ENCODE peak calls at places on chromosomes 1 and 21, in four cellular contexts. C is H9, U is neuronal stem cell, S is H1. F is an unnamed sample.

GRCh38 chr1:186050360-186050759 is 316.2 kb downstream of the HMCN1 start:
- DNase-seq in C (no peak), U (no peak), S (no peak), F (no peak)

GRCh38 chr1:65836686-65837085 is 44.0 kb downstream of the PDE4B start:
- DNase-seq in U (no peak), C (no peak), S (no peak), F (no peak)

GRCh38 chr1:230317823-230318819 is 108.0 kb downstream of the PGBD5 start:
- DNase-seq in S (no peak), C (no peak), U (no peak), F (no peak)

GRCh38 chr1:167509587-167509986 is 8.7 kb downstream of the CD247 start:
- DNase-seq in S (no peak), C (no peak), U (no peak), F (no peak)

GRCh38 chr1:187270256-187270655 is 441.5 kb downstream of the PLA2G4A start:
- DNase-seq in C (no peak), S (no peak), U (no peak), F (no peak)

GRCh38 chr1:3332662-3333061 is 121.8 kb upstream of the ARHGEF16 start:
- DNase-seq in U (no peak), S (no peak), C (no peak), F (no peak)

GRCh38 chr1:103056423-103056822 is 51.9 kb downstream of the COL11A1 start:
- DNase-seq in C (no peak), S (no peak), U (no peak), F (peak)

GRCh38 chr1:64745181-64745985 is 508 bp downstream of the RAVER2 start:
- DNase-seq in U (peak), C (peak), S (no peak), F (peak)

GRCh38 chr21:38979271-38980196 is 173.8 kb downstream of the ETS2 start:
- DNase-seq in S (peak), U (no peak), C (peak), F (peak)

GRCh38 chr1:207309775-207310273 is 11.7 kb upstream of the CD55 start:
- DNase-seq in S (no peak), U (no peak), C (no peak), F (peak)

GRCh38 chr1:204971700-204972336 is 71.2 kb upstream of the CNTN2 start:
- DNase-seq in S (no peak), U (no peak), C (no peak), F (peak)

GRCh38 chr1:243924588-243925349 is 74.7 kb upstream of the AKT3 start:
- DNase-seq in C (no peak), U (no peak), S (no peak), F (peak)

GRCh38 chr1:111600295-111600694 is 19.3 kb upstream of the RAP1A start:
- DNase-seq in C (no peak), S (no peak), U (no peak), F (no peak)
- H2BK15ac ChIP-seq in C (no peak), S (no peak), U (no peak), F (no peak)

GRCh38 chr1:116255486-116255885 is 117.6 kb upstream of the ATP1A1 start:
- DNase-seq in U (no peak), S (no peak), C (no peak), F (no peak)

GRCh38 chr1:116255933-116256649 is 117.0 kb upstream of the ATP1A1 start:
- DNase-seq in S (no peak), C (no peak), U (no peak), F (no peak)

GRCh38 chr1:116254001-116254400 is 119.0 kb upstream of the ATP1A1 start:
- DNase-seq in C (no peak), U (no peak), S (no peak), F (no peak)

GRCh38 chr1:116254776-116255175 is 118.3 kb upstream of the ATP1A1 start:
- DNase-seq in U (no peak), C (no peak), S (no peak), F (no peak)

GRCh38 chr1:116252785-116253184 is 120.3 kb upstream of the ATP1A1 start:
- DNase-seq in U (no peak), S (no peak), C (no peak), F (no peak)
- H2BK12ac ChIP-seq in U (no peak), S (no peak), C (no peak), F (no peak)

GRCh38 chr1:222394224-222394623 is 153.7 kb downstream of the HHIPL2 start:
- DNase-seq in S (no peak), C (no peak), U (no peak), F (no peak)
- H2BK15ac ChIP-seq in S (no peak), C (no peak), U (no peak), F (no peak)

GRCh38 chr1:248906741-248907661 is 966 bp downstream of the PGBD2 start:
- DNase-seq in C (no peak), U (peak), S (no peak), F (no peak)
- H2BK12ac ChIP-seq in C (peak), U (no peak), S (peak), F (no peak)

GRCh38 chr1:53110370-53111072 is 31.9 kb downstream of the SLC1A7 start:
- DNase-seq in C (no peak), S (no peak), U (no peak), F (peak)

GRCh38 chr1:53107090-53107489 is 35.3 kb downstream of the SLC1A7 start:
- DNase-seq in S (no peak), C (no peak), U (no peak), F (no peak)

GRCh38 chr1:53104289-53104913 is 38.0 kb downstream of the SLC1A7 start:
- DNase-seq in C (no peak), S (no peak), U (peak), F (no peak)

GRCh38 chr1:53108646-53109580 is 33.5 kb downstream of the SLC1A7 start:
- DNase-seq in C (no peak), U (no peak), S (no peak), F (peak)

DNA sequence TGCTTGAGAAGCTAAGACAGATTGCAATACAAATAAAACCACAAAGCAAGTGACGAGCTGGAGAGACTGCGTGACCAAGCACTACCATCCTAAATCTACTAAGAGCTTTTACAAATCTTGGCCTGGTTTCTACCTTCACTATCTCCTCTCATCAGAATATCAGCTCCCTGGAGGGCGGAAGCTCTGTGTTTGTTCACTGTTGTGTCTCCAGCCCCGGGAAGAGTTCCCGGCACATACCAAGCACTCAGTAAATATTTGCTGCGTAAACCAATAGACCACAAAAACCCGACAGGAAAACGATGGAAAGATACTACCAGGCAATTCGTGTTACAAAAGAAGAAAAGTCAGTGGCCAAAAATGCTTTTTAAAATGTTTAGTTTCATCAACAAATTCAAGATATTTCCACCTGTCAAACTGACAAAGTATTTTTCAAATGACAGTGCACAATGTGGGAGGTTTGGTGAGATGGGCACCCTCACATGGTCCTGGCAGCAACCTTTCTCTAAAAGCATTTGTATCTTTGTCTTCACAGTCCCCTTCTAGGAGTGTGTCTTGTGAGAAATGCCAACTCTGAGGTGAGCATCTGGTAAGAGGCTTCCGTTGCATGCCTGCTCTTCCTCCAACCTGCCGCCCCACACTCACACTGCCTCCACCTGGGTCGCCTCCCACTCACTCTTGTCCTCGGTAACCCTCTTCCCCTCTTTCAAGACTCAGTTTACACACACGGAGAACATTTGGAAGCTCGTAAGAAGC is 34.7 kb downstream of the SLC1A7 start:
- DNase-seq in C (no peak), U (no peak), S (no peak), F (peak)
- H2BK15ac ChIP-seq in C (no peak), U (no peak), S (no peak), F (no peak)

GRCh38 chr1:220370041-220370700 is 97.9 kb upstream of the RAB3GAP2 start:
- DNase-seq in S (no peak), C (no peak), U (no peak), F (peak)
- H2BK12ac ChIP-seq in S (peak), C (no peak), U (no peak), F (no peak)

DNA sequence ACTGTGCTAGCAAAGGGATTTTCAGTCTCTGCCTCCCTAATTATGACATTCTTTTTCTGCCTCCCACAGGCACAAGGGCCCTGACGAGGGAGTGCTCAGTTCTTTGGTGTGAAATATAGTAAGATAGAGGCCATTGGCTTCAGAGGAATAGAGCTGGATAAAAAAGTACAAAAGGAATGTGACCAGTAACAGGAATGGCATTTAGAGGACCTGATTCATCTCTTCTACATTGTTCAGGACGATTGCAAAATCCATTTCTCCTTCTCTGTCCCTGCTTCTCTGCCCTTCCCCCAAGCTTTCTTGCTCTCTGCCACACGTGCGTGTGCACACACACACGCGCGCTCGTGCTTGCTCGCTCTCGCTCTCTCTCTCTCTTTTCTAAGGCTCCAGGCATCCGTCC is 668.2 kb downstream of the KIF26B start:
- DNase-seq in C (no peak), S (no peak), U (no peak), F (peak)
- H2BK15ac ChIP-seq in C (no peak), S (no peak), U (no peak), F (no peak)

GRCh38 chr1:169044971-169045370 is 61.5 kb upstream of the ATP1B1 start:
- DNase-seq in U (no peak), S (no peak), C (no peak), F (no peak)

GRCh38 chr1:169048043-169048442 is 58.4 kb upstream of the ATP1B1 start:
- DNase-seq in U (no peak), C (no peak), S (no peak), F (no peak)

GRCh38 chr1:169046671-169047070 is 59.8 kb upstream of the ATP1B1 start:
- DNase-seq in U (no peak), S (no peak), C (no peak), F (no peak)

GRCh38 chr1:169049258-169049936 is 57.1 kb upstream of the ATP1B1 start:
- DNase-seq in U (no peak), C (no peak), S (no peak), F (no peak)

GRCh38 chr1:169047074-169047473 is 59.4 kb upstream of the ATP1B1 start:
- DNase-seq in C (no peak), S (no peak), U (no peak), F (no peak)
- H2BK12ac ChIP-seq in C (no peak), S (no peak), U (no peak), F (no peak)

GRCh38 chr21:14607262-14607661 is 61.1 kb upstream of the SAMSN1 start:
- DNase-seq in U (no peak), C (no peak), S (no peak), F (no peak)
- H2BK15ac ChIP-seq in U (no peak), C (no peak), S (no peak), F (no peak)

DNA sequence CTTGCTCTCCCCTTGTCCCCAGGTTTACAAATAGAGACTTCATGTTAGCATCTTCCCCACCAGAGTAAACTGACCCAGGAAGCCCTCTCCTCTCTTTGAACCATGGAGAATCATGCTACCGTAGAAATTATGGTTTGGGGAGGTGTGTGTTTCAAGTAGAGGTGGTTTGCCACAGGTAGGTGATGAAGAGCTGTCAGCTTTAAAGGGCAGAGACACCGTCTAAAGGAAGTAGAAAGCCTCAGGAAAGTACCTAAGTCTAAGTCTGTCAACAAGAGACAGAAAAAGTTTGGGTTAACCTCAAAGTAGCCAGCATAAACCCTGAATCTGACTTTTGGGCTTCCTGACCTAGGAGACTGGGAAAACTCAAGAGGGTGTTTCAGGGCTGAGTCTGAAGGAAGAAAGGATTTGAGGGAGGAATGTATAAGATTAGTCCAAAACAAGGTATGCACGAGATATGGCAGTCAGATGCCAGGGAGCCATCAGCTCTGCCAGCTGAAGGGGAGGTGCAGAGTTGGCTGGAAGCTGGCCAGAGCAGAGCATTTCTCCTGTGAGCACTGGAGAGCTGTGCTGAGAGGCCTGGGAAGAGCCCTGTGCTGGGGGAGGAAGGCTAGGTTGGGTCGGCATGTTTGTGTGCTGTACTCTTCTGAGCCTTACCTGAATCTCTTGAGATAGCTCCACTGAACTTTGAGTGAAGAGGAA is 14.3 kb downstream of the ADAMTSL4 start:
- DNase-seq in C (no peak), S (no peak), U (no peak), F (peak)
- H2BK12ac ChIP-seq in C (peak), S (peak), U (peak), F (peak)